ENCODE peak calls at places on chromosomes 3 and 15, in five cellular contexts. D is kidney glomerular epithelial cell; N is stimulated activated CD8-positive, alpha-beta memory T cell treated with anti-CD3 and anti-CD28 coated beads, Interleukin-2, amount 100 ng/mL, for 1 hour; O is GM23248; C is Peyer's patch. G is an unnamed sample.

GRCh38 chr15:81182031-81182745 is 14.5 kb upstream of the IL16 start:
- DNase-seq in C (no peak), D (no peak), O (peak), N (no peak), G (no peak)

GRCh38 chr3:174125267-174125844 is 727.8 kb downstream of the NLGN1 start:
- DNase-seq in C (no peak), O (peak), N (no peak), D (peak), G (no peak)

GRCh38 chr15:60589253-60589652 is 110.3 kb upstream of the ICE2 start:
- DNase-seq in N (no peak), C (peak), O (no peak), D (no peak), G (no peak)

GRCh38 chr3:117756580-117756979 is 1047.0 kb downstream of the TUSC7 start:
- DNase-seq in C (no peak), N (no peak), D (no peak), O (no peak), G (no peak)

GRCh38 chr3:137970914-137971831 is 38.8 kb upstream of the CLDN18 start:
- DNase-seq in C (peak), D (peak), O (peak), N (peak), G (peak)

GRCh38 chr3:55189359-55189801 is 261.5 kb upstream of the LRTM1 start:
- DNase-seq in N (no peak), C (no peak), O (peak), D (no peak), G (no peak)

GRCh38 chr3:23202203-23202920 is 765 bp upstream of the UBE2E2 start:
- DNase-seq in D (no peak), N (no peak), C (peak), O (peak), G (no peak)

GRCh38 chr15:89227425-89227824 is 6.0 kb upstream of the RLBP1 start:
- DNase-seq in O (no peak), C (no peak), D (no peak), N (no peak), G (no peak)

GRCh38 chr3:59451041-59451763 is 401.4 kb upstream of the CFAP20DC start:
- DNase-seq in N (peak), D (no peak), C (peak), O (no peak), G (peak)

GRCh38 chr3:33380653-33381052 is 59.6 kb downstream of the UBP1 start:
- DNase-seq in O (no peak), C (no peak), D (peak), N (no peak), G (no peak)

GRCh38 chr3:143849854-143850549 is 1.7 kb upstream of the SLC9A9 start:
- DNase-seq in N (no peak), C (no peak), D (peak), O (peak), G (peak)

GRCh38 chr3:181738551-181738950 is 26.8 kb downstream of the SOX2 start:
- DNase-seq in C (no peak), O (no peak), D (no peak), N (no peak), G (no peak)

GRCh38 chr3:177694316-177694715 is 497.0 kb upstream of the TBL1XR1 start:
- DNase-seq in D (no peak), N (no peak), O (peak), C (no peak), G (no peak)

GRCh38 chr3:33146791-33147445 is 33.1 kb downstream of the CRTAP start:
- DNase-seq in D (no peak), O (peak), N (no peak), C (no peak), G (no peak)

GRCh38 chr3:69838217-69838616 is 99.0 kb downstream of the MITF start:
- DNase-seq in D (no peak), N (no peak), C (no peak), O (peak), G (no peak)

GRCh38 chr3:42729404-42730145 is 27.0 kb upstream of the HHATL start:
- DNase-seq in C (no peak), O (no peak), N (no peak), D (no peak), G (no peak)

GRCh38 chr15:93664180-93664951 is 567.0 kb upstream of the MCTP2 start:
- DNase-seq in N (no peak), C (no peak), O (no peak), D (no peak), G (no peak)

GRCh38 chr3:136152176-136152843 is 43.8 kb downstream of the MSL2 start:
- DNase-seq in O (no peak), D (no peak), N (no peak), C (no peak), G (no peak)

GRCh38 chr3:139204756-139205155 is 139.1 kb upstream of the MRPS22 start:
- DNase-seq in D (no peak), O (peak), N (no peak), C (no peak), G (no peak)

GRCh38 chr3:155352900-155353490 is 59.5 kb upstream of the STRIT1 start:
- DNase-seq in O (peak), C (no peak), N (no peak), D (peak), G (no peak)

GRCh38 chr3:103976931-103977339 is 1389.8 kb upstream of the ALCAM start:
- DNase-seq in O (no peak), C (no peak), N (no peak), D (no peak), G (no peak)

GRCh38 chr3:21754839-21755238 is 3.8 kb upstream of the ZNF385D start:
- DNase-seq in N (no peak), C (no peak), O (no peak), D (no peak), G (no peak)

GRCh38 chr3:36219398-36219797 is 160.9 kb upstream of the STAC start:
- DNase-seq in O (peak), C (no peak), N (no peak), D (peak), G (no peak)

GRCh38 chr3:160486459-160486869 is 36.9 kb upstream of the TRIM59 start:
- DNase-seq in C (no peak), O (peak), D (peak), N (no peak), G (no peak)

GRCh38 chr15:76903251-76903681 is 1.9 kb downstream of the SCAPER start:
- DNase-seq in O (peak), C (no peak), D (peak), N (no peak), G (no peak)

GRCh38 chr3:136708339-136708985 is 43.7 kb downstream of the STAG1 start:
- DNase-seq in D (no peak), C (no peak), O (no peak), N (no peak), G (no peak)

GRCh38 chr15:33737687-33738606 is 230.3 kb upstream of the CHRM5 start:
- DNase-seq in D (peak), C (no peak), N (no peak), O (peak), G (no peak)

GRCh38 chr3:16200411-16200810 is 25.9 kb downstream of the GALNT15 start:
- DNase-seq in C (no peak), N (no peak), O (peak), D (no peak), G (no peak)

GRCh38 chr3:197168606-197169005 is 129.8 kb downstream of the DLG1 start:
- DNase-seq in C (no peak), O (peak), N (no peak), D (peak), G (no peak)

GRCh38 chr3:41174703-41174964 is 24.7 kb upstream of the CTNNB1 start:
- DNase-seq in D (no peak), O (no peak), N (no peak), C (no peak), G (no peak)

GRCh38 chr15:82540984-82541431 is 751 bp upstream of the RPS17 start:
- DNase-seq in C (no peak), N (no peak), D (no peak), O (peak), G (no peak)

GRCh38 chr3:88059380-88060160 is 515 bp downstream of the ZNF654 start:
- DNase-seq in D (no peak), N (no peak), C (peak), O (peak), G (no peak)

GRCh38 chr3:100155105-100155504 is 40.8 kb upstream of the FILIP1L start:
- DNase-seq in O (peak), N (no peak), D (no peak), C (no peak), G (no peak)

GRCh38 chr15:75143738-75144334 is 57.8 kb upstream of the C15orf39 start:
- DNase-seq in D (no peak), O (peak), C (no peak), N (no peak), G (no peak)

GRCh38 chr15:78322724-78323395 is 17.3 kb upstream of the CRABP1 start:
- DNase-seq in N (no peak), O (no peak), C (no peak), D (no peak), G (no peak)

GRCh38 chr15:77654975-77655374 is 22.3 kb upstream of the LINGO1 start:
- DNase-seq in O (peak), N (no peak), C (no peak), D (no peak), G (no peak)

GRCh38 chr15:74431645-74432044 is 2.1 kb downstream of the SEMA7A start:
- DNase-seq in C (peak), D (no peak), N (no peak), O (peak), G (no peak)

G was measured in GM06990.